ENCODE peak calls at places on chromosomes 5 and 9, in seven cellular contexts. One of them, this sample, is unnamed. For H3K4me1, the result is how much of the 10 kb centered on the place peaks cover.

GRCh38 chr5:88672644-88673493 is 210.1 kb downstream of the MEF2C start:
- DNase-seq in upper lobe of left lung: peak
- DNase-seq in CD8-positive, alpha-beta T cell: no peak
- DNase-seq in gastrocnemius medialis: no peak
- DNase-seq in heart right ventricle: no peak
- DNase-seq in OCI-LY7: peak
- DNase-seq in HepG2: no peak
- DNase-seq in this sample: no peak

GRCh38 chr5:2914991-2915484 is 163.6 kb upstream of the IRX2 start:
- DNase-seq in upper lobe of left lung: no peak
- DNase-seq in CD8-positive, alpha-beta T cell: no peak
- DNase-seq in gastrocnemius medialis: no peak
- DNase-seq in heart right ventricle: no peak
- DNase-seq in OCI-LY7: no peak
- DNase-seq in HepG2: no peak
- DNase-seq in this sample: peak

GRCh38 chr5:171310816-171311697 is 2.0 kb downstream of the TLX3 start:
- DNase-seq in upper lobe of left lung: peak
- DNase-seq in CD8-positive, alpha-beta T cell: no peak
- DNase-seq in gastrocnemius medialis: no peak
- DNase-seq in heart right ventricle: no peak
- DNase-seq in OCI-LY7: no peak
- DNase-seq in HepG2: no peak
- DNase-seq in this sample: no peak

GRCh38 chr9:137406876-137407589 is 15.9 kb downstream of the EXD3 start:
- DNase-seq in upper lobe of left lung: peak
- DNase-seq in CD8-positive, alpha-beta T cell: peak
- DNase-seq in gastrocnemius medialis: no peak
- DNase-seq in heart right ventricle: peak
- DNase-seq in OCI-LY7: no peak
- DNase-seq in HepG2: peak
- DNase-seq in this sample: no peak

GRCh38 chr9:6215562-6215961 is at the start of gene IL33:
- DNase-seq in upper lobe of left lung: no peak
- DNase-seq in CD8-positive, alpha-beta T cell: no peak
- DNase-seq in gastrocnemius medialis: peak
- DNase-seq in heart right ventricle: peak
- DNase-seq in OCI-LY7: no peak
- DNase-seq in HepG2: no peak
- DNase-seq in this sample: peak

GRCh38 chr9:30476826-30477225 is 1907.6 kb upstream of the ACO1 start:
- DNase-seq in upper lobe of left lung: no peak
- DNase-seq in CD8-positive, alpha-beta T cell: no peak
- DNase-seq in gastrocnemius medialis: no peak
- DNase-seq in heart right ventricle: no peak
- DNase-seq in OCI-LY7: no peak
- DNase-seq in HepG2: no peak
- DNase-seq in this sample: no peak

GRCh38 chr9:136590788-136591187 is 44.9 kb upstream of the NOTCH1 start:
- DNase-seq in upper lobe of left lung: no peak
- DNase-seq in CD8-positive, alpha-beta T cell: no peak
- DNase-seq in gastrocnemius medialis: no peak
- DNase-seq in heart right ventricle: no peak
- DNase-seq in OCI-LY7: no peak
- DNase-seq in HepG2: no peak
- DNase-seq in this sample: no peak

GRCh38 chr5:136080113-136080482 is 51.3 kb downstream of the TGFBI start:
- DNase-seq in upper lobe of left lung: no peak
- DNase-seq in CD8-positive, alpha-beta T cell: no peak
- DNase-seq in gastrocnemius medialis: no peak
- DNase-seq in heart right ventricle: no peak
- DNase-seq in OCI-LY7: no peak
- DNase-seq in HepG2: no peak
- DNase-seq in this sample: no peak

GRCh38 chr5:163532203-163532892 is 26.9 kb downstream of the MAT2B start:
- DNase-seq in upper lobe of left lung: no peak
- DNase-seq in CD8-positive, alpha-beta T cell: no peak
- DNase-seq in gastrocnemius medialis: no peak
- DNase-seq in heart right ventricle: no peak
- DNase-seq in OCI-LY7: no peak
- DNase-seq in HepG2: no peak
- DNase-seq in this sample: no peak

GRCh38 chr5:142512680-142513042 is 173.2 kb downstream of the FGF1 start:
- DNase-seq in upper lobe of left lung: no peak
- DNase-seq in CD8-positive, alpha-beta T cell: no peak
- DNase-seq in gastrocnemius medialis: no peak
- DNase-seq in heart right ventricle: no peak
- DNase-seq in OCI-LY7: no peak
- DNase-seq in HepG2: peak
- DNase-seq in this sample: no peak

DNA sequence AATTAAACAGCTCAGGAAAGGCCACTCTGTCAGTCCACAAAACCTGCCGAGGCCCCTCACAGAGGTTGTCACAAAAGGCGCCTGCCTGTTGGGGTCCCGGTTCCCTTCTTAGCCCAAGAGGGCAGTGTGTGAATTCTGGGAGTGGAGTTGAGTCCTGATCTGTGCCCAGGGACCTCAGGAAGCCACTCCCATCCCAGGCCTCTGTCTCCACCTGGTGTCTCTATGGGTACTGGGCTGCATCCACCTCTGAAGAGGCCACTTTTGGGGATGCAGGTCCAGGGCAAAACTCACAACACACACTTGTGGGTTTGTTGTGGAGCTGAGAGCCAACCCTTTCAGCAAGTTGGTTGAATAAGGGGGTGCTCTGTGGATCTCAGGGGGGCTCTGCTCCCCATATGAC is 74.3 kb upstream of the STXBP1 start:
- DNase-seq in upper lobe of left lung: no peak
- DNase-seq in CD8-positive, alpha-beta T cell: peak
- DNase-seq in gastrocnemius medialis: no peak
- DNase-seq in heart right ventricle: no peak
- DNase-seq in OCI-LY7: no peak
- DNase-seq in HepG2: no peak
- DNase-seq in this sample: no peak
- TF ChIP-seq CTCF in upper lobe of left lung: no peak
- TF ChIP-seq CTCF in CD8-positive, alpha-beta T cell: no peak
- TF ChIP-seq CTCF in gastrocnemius medialis: peak
- TF ChIP-seq CTCF in heart right ventricle: peak
- TF ChIP-seq CTCF in OCI-LY7: peak
- TF ChIP-seq CTCF in HepG2: peak
- TF ChIP-seq CTCF in this sample: peak

DNA sequence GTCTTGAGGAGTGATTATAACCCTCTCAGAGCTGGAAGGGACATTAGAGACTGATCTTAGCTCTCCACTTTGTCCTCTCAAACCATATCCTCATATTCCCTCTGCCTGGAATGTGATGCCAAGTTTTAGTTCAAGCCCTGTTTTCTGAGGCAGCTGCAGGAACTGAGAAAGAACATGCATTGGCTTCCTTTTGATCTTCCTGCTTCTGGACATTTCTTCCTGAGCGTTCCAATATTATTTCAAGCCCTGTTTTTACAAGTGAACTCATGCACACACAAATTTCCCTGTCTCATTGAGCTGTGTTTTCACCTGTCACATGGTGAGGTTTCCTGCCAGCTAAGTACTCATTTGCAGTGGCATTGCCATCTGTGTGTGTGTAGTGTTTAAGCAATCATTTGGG is 17.0 kb downstream of the FOCAD start:
- DNase-seq in upper lobe of left lung: no peak
- DNase-seq in CD8-positive, alpha-beta T cell: no peak
- DNase-seq in gastrocnemius medialis: no peak
- DNase-seq in heart right ventricle: no peak
- DNase-seq in OCI-LY7: no peak
- DNase-seq in HepG2: no peak
- DNase-seq in this sample: no peak
- H3K4me3 ChIP-seq in upper lobe of left lung: no peak
- H3K4me3 ChIP-seq in CD8-positive, alpha-beta T cell: no peak
- H3K4me3 ChIP-seq in gastrocnemius medialis: no peak
- H3K4me3 ChIP-seq in heart right ventricle: no peak
- H3K4me3 ChIP-seq in OCI-LY7: no peak
- H3K4me3 ChIP-seq in HepG2: no peak
- H3K4me3 ChIP-seq in this sample: no peak

GRCh38 chr9:128887049-128887448 is 5.1 kb downstream of the LRRC8A start:
- DNase-seq in upper lobe of left lung: no peak
- DNase-seq in CD8-positive, alpha-beta T cell: no peak
- DNase-seq in gastrocnemius medialis: no peak
- DNase-seq in heart right ventricle: no peak
- DNase-seq in OCI-LY7: no peak
- DNase-seq in HepG2: no peak
- DNase-seq in this sample: no peak
- H3K4me1 ChIP-seq in upper lobe of left lung: half or more
- H3K4me1 ChIP-seq in CD8-positive, alpha-beta T cell: under half
- H3K4me1 ChIP-seq in gastrocnemius medialis: under half
- H3K4me1 ChIP-seq in heart right ventricle: half or more
- H3K4me1 ChIP-seq in OCI-LY7: under half
- H3K4me1 ChIP-seq in HepG2: under half
- H3K4me1 ChIP-seq in this sample: under half

GRCh38 chr5:7397005-7397546 is 1.1 kb downstream of the ADCY2 start:
- DNase-seq in upper lobe of left lung: no peak
- DNase-seq in CD8-positive, alpha-beta T cell: no peak
- DNase-seq in gastrocnemius medialis: peak
- DNase-seq in heart right ventricle: no peak
- DNase-seq in OCI-LY7: no peak
- DNase-seq in HepG2: no peak
- DNase-seq in this sample: no peak
- TF ChIP-seq CTCF in upper lobe of left lung: no peak
- TF ChIP-seq CTCF in CD8-positive, alpha-beta T cell: no peak
- TF ChIP-seq CTCF in gastrocnemius medialis: no peak
- TF ChIP-seq CTCF in heart right ventricle: no peak
- TF ChIP-seq CTCF in OCI-LY7: no peak
- TF ChIP-seq CTCF in HepG2: no peak
- TF ChIP-seq CTCF in this sample: no peak

GRCh38 chr5:113490317-113490716 is 2.1 kb upstream of the MCC start:
- DNase-seq in upper lobe of left lung: no peak
- DNase-seq in CD8-positive, alpha-beta T cell: no peak
- DNase-seq in gastrocnemius medialis: no peak
- DNase-seq in heart right ventricle: no peak
- DNase-seq in OCI-LY7: no peak
- DNase-seq in HepG2: no peak
- DNase-seq in this sample: no peak

GRCh38 chr5:113491022-113491421 is 2.8 kb upstream of the MCC start:
- DNase-seq in upper lobe of left lung: no peak
- DNase-seq in CD8-positive, alpha-beta T cell: no peak
- DNase-seq in gastrocnemius medialis: no peak
- DNase-seq in heart right ventricle: no peak
- DNase-seq in OCI-LY7: no peak
- DNase-seq in HepG2: no peak
- DNase-seq in this sample: no peak

GRCh38 chr5:113487779-113488644 is at the start of gene MCC:
- DNase-seq in upper lobe of left lung: peak
- DNase-seq in CD8-positive, alpha-beta T cell: no peak
- DNase-seq in gastrocnemius medialis: peak
- DNase-seq in heart right ventricle: peak
- DNase-seq in OCI-LY7: no peak
- DNase-seq in HepG2: peak
- DNase-seq in this sample: peak

GRCh38 chr5:113488645-113489184 is 462 bp upstream of the MCC start:
- DNase-seq in upper lobe of left lung: no peak
- DNase-seq in CD8-positive, alpha-beta T cell: no peak
- DNase-seq in gastrocnemius medialis: no peak
- DNase-seq in heart right ventricle: no peak
- DNase-seq in OCI-LY7: no peak
- DNase-seq in HepG2: no peak
- DNase-seq in this sample: no peak

GRCh38 chr5:113489299-113489698 is 1.0 kb upstream of the MCC start:
- DNase-seq in upper lobe of left lung: no peak
- DNase-seq in CD8-positive, alpha-beta T cell: no peak
- DNase-seq in gastrocnemius medialis: peak
- DNase-seq in heart right ventricle: no peak
- DNase-seq in OCI-LY7: no peak
- DNase-seq in HepG2: peak
- DNase-seq in this sample: peak
- H3K4me3 ChIP-seq in upper lobe of left lung: peak
- H3K4me3 ChIP-seq in CD8-positive, alpha-beta T cell: no peak
- H3K4me3 ChIP-seq in gastrocnemius medialis: no peak
- H3K4me3 ChIP-seq in heart right ventricle: no peak
- H3K4me3 ChIP-seq in OCI-LY7: no peak
- H3K4me3 ChIP-seq in HepG2: no peak
- H3K4me3 ChIP-seq in this sample: peak

DNA sequence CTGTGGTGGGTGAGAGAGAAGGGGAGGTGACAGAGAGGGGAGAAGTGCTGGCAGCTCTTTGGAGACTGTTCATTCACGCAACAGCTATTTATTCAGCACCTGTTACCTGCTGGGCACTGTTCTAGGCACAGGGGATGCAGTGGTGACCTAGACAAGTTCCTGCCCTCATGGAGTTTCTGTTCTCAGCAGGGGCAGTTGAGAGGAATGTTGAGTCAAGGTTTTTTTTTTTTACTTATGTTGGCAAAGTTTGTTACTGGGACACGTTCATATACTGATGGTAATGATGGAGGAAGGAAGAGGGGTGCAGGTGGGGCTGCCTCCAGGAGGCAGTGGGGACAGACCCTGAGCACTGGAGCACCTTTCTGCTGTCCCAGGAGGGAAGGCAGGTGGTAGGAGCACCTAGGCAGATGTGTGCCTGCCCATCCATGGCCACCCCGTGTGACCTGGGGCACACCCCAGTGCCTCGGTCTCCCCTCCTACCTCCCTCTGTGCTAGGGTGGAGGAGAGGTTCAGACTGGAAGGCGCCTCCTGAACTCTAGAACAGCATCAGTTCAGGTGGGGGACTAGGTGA is 49.4 kb upstream of the SLC25A51 start:
- DNase-seq in upper lobe of left lung: no peak
- DNase-seq in CD8-positive, alpha-beta T cell: no peak
- DNase-seq in gastrocnemius medialis: no peak
- DNase-seq in heart right ventricle: no peak
- DNase-seq in OCI-LY7: no peak
- DNase-seq in HepG2: no peak
- DNase-seq in this sample: no peak
- H3K4me1 ChIP-seq in upper lobe of left lung: under half
- H3K4me1 ChIP-seq in CD8-positive, alpha-beta T cell: under half
- H3K4me1 ChIP-seq in gastrocnemius medialis: under half
- H3K4me1 ChIP-seq in heart right ventricle: half or more
- H3K4me1 ChIP-seq in OCI-LY7: under half
- H3K4me1 ChIP-seq in HepG2: under half
- H3K4me1 ChIP-seq in this sample: half or more

DNA sequence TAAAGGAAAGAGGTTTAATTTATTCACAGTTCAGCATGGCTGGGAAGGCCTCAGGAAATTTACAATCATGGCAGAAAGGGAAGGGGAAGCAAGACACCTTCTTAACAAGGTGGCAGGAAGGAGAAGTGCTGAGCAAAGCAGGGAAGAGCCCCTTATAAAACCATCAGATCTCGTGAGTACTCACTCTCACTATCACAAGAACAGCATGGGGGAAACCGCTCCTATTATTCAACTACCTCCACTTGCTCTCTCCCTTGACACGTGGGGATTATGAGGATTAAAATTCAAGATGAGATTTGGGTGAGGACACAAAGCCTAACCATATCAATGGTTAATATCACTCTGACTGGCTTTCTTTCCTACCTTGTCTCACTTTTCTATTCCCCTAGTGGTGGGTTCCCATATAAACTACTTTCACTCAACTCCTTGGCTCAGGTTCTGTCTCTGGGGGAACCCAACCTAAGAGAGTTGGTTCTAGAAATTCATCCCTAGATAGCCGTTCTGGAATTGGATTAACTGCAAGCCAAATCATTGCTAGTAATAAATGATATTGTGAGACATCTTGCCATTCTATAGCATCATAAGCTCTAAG is 749.8 kb upstream of the GRAMD2B start:
- DNase-seq in upper lobe of left lung: no peak
- DNase-seq in CD8-positive, alpha-beta T cell: no peak
- DNase-seq in gastrocnemius medialis: no peak
- DNase-seq in heart right ventricle: no peak
- DNase-seq in OCI-LY7: no peak
- DNase-seq in HepG2: no peak
- DNase-seq in this sample: no peak
- TF ChIP-seq CTCF in upper lobe of left lung: no peak
- TF ChIP-seq CTCF in CD8-positive, alpha-beta T cell: no peak
- TF ChIP-seq CTCF in gastrocnemius medialis: no peak
- TF ChIP-seq CTCF in heart right ventricle: no peak
- TF ChIP-seq CTCF in OCI-LY7: peak
- TF ChIP-seq CTCF in HepG2: no peak
- TF ChIP-seq CTCF in this sample: peak

GRCh38 chr5:57408714-57409113 is 73.9 kb downstream of the ACTBL2 start:
- DNase-seq in upper lobe of left lung: no peak
- DNase-seq in CD8-positive, alpha-beta T cell: no peak
- DNase-seq in gastrocnemius medialis: no peak
- DNase-seq in heart right ventricle: no peak
- DNase-seq in OCI-LY7: no peak
- DNase-seq in HepG2: no peak
- DNase-seq in this sample: no peak
- H3K4me3 ChIP-seq in upper lobe of left lung: no peak
- H3K4me3 ChIP-seq in CD8-positive, alpha-beta T cell: no peak
- H3K4me3 ChIP-seq in gastrocnemius medialis: no peak
- H3K4me3 ChIP-seq in heart right ventricle: no peak
- H3K4me3 ChIP-seq in OCI-LY7: no peak
- H3K4me3 ChIP-seq in HepG2: no peak
- H3K4me3 ChIP-seq in this sample: no peak

This sample was measured in right atrium auricular region.